ENCODE peak calls at places on chromosomes 4 and X, in seven cellular contexts. One of them, this sample, is unnamed.
A peak's percentile ranks its signal among the peaks of the same experiment; 100 is the strongest.

GRCh38 chrX:15882704-15883539 is 28.3 kb upstream of the AP1S2 start:
- DNase-seq in mesendoderm: no peak
- DNase-seq in psoas muscle: no peak
- DNase-seq in prostate gland: no peak
- DNase-seq in colonic mucosa: no peak
- DNase-seq in GM23248: peak; percentile 11
- DNase-seq in transverse colon: no peak
- DNase-seq in this sample: no peak

GRCh38 chr4:121122661-121123060 is 41.5 kb downstream of the TNIP3 start:
- DNase-seq in mesendoderm: no peak
- DNase-seq in psoas muscle: no peak
- DNase-seq in prostate gland: no peak
- DNase-seq in colonic mucosa: no peak
- DNase-seq in GM23248: no peak
- DNase-seq in transverse colon: no peak
- DNase-seq in this sample: no peak

GRCh38 chr4:98663226-98664006 is 5.0 kb upstream of the TSPAN5 start:
- DNase-seq in mesendoderm: no peak
- DNase-seq in psoas muscle: peak; percentile 13
- DNase-seq in prostate gland: no peak
- DNase-seq in colonic mucosa: no peak
- DNase-seq in GM23248: no peak
- DNase-seq in transverse colon: peak; percentile 21
- DNase-seq in this sample: no peak

GRCh38 chr4:163614866-163615265 is 120.4 kb downstream of the TMA16 start:
- DNase-seq in mesendoderm: no peak
- DNase-seq in psoas muscle: no peak
- DNase-seq in prostate gland: no peak
- DNase-seq in colonic mucosa: no peak
- DNase-seq in GM23248: no peak
- DNase-seq in transverse colon: no peak
- DNase-seq in this sample: no peak

GRCh38 chr4:145248502-145248901 is 68.1 kb upstream of the OTUD4 start:
- DNase-seq in mesendoderm: no peak
- DNase-seq in psoas muscle: no peak
- DNase-seq in prostate gland: no peak
- DNase-seq in colonic mucosa: no peak
- DNase-seq in GM23248: no peak
- DNase-seq in transverse colon: no peak
- DNase-seq in this sample: no peak

GRCh38 chr4:155526452-155527169 is 140.0 kb upstream of the GUCY1A1 start:
- DNase-seq in mesendoderm: no peak
- DNase-seq in psoas muscle: no peak
- DNase-seq in prostate gland: no peak
- DNase-seq in colonic mucosa: no peak
- DNase-seq in GM23248: no peak
- DNase-seq in transverse colon: no peak
- DNase-seq in this sample: no peak

GRCh38 chr4:5206391-5206790 is 155.1 kb downstream of the STK32B start:
- DNase-seq in mesendoderm: no peak
- DNase-seq in psoas muscle: peak; percentile 48
- DNase-seq in prostate gland: no peak
- DNase-seq in colonic mucosa: peak; percentile 21
- DNase-seq in GM23248: peak; percentile 91
- DNase-seq in transverse colon: no peak
- DNase-seq in this sample: no peak

GRCh38 chrX:71859637-71860036 is 51.0 kb upstream of the NHSL2 start:
- DNase-seq in mesendoderm: peak; percentile 51
- DNase-seq in psoas muscle: no peak
- DNase-seq in prostate gland: no peak
- DNase-seq in colonic mucosa: no peak
- DNase-seq in GM23248: peak; percentile 59
- DNase-seq in transverse colon: no peak
- DNase-seq in this sample: peak; percentile 44

GRCh38 chrX:154918060-154918483 is 31.9 kb downstream of the F8A1 start:
- DNase-seq in mesendoderm: peak; percentile 88
- DNase-seq in psoas muscle: peak; percentile 19
- DNase-seq in prostate gland: peak; percentile 13
- DNase-seq in colonic mucosa: peak; percentile 48
- DNase-seq in GM23248: peak; percentile 75
- DNase-seq in transverse colon: peak; percentile 34
- DNase-seq in this sample: peak; percentile 42

GRCh38 chr4:114180481-114180880 is 201.0 kb upstream of the ARSJ start:
- DNase-seq in mesendoderm: peak; percentile 87
- DNase-seq in psoas muscle: no peak
- DNase-seq in prostate gland: peak; percentile 16
- DNase-seq in colonic mucosa: peak; percentile 32
- DNase-seq in GM23248: peak; percentile 83
- DNase-seq in transverse colon: no peak
- DNase-seq in this sample: peak; percentile 46

GRCh38 chr4:169098969-169099685 is 89.1 kb upstream of the CBR4 start:
- DNase-seq in mesendoderm: no peak
- DNase-seq in psoas muscle: no peak
- DNase-seq in prostate gland: no peak
- DNase-seq in colonic mucosa: no peak
- DNase-seq in GM23248: no peak
- DNase-seq in transverse colon: no peak
- DNase-seq in this sample: no peak

GRCh38 chr4:169100656-169101055 is 90.6 kb upstream of the CBR4 start:
- DNase-seq in mesendoderm: peak; percentile 76
- DNase-seq in psoas muscle: no peak
- DNase-seq in prostate gland: no peak
- DNase-seq in colonic mucosa: no peak
- DNase-seq in GM23248: no peak
- DNase-seq in transverse colon: no peak
- DNase-seq in this sample: no peak

GRCh38 chr4:169102011-169102410 is 92.0 kb upstream of the CBR4 start:
- DNase-seq in mesendoderm: no peak
- DNase-seq in psoas muscle: no peak
- DNase-seq in prostate gland: no peak
- DNase-seq in colonic mucosa: no peak
- DNase-seq in GM23248: peak; percentile 59
- DNase-seq in transverse colon: no peak
- DNase-seq in this sample: no peak

GRCh38 chr4:169098054-169098896 is 88.2 kb upstream of the CBR4 start:
- DNase-seq in mesendoderm: no peak
- DNase-seq in psoas muscle: no peak
- DNase-seq in prostate gland: no peak
- DNase-seq in colonic mucosa: no peak
- DNase-seq in GM23248: peak; percentile 36
- DNase-seq in transverse colon: no peak
- DNase-seq in this sample: no peak

GRCh38 chr4:169099775-169100180 is 89.7 kb upstream of the CBR4 start:
- DNase-seq in mesendoderm: no peak
- DNase-seq in psoas muscle: no peak
- DNase-seq in prostate gland: no peak
- DNase-seq in colonic mucosa: no peak
- DNase-seq in GM23248: peak; percentile 76
- DNase-seq in transverse colon: no peak
- DNase-seq in this sample: no peak
- H3K36me3 ChIP-seq in mesendoderm: peaks cover 3% of the 10 kb centered on the region
- H3K36me3 ChIP-seq in psoas muscle: peaks cover 4% of the 10 kb centered on the region
- H3K36me3 ChIP-seq in prostate gland: no peaks in the 10 kb centered on the region
- H3K36me3 ChIP-seq in colonic mucosa: no peaks in the 10 kb centered on the region
- H3K36me3 ChIP-seq in GM23248: peaks cover 69% of the 10 kb centered on the region
- H3K36me3 ChIP-seq in transverse colon: peaks cover 19% of the 10 kb centered on the region
- H3K36me3 ChIP-seq in this sample: peaks cover 12% of the 10 kb centered on the region

DNA sequence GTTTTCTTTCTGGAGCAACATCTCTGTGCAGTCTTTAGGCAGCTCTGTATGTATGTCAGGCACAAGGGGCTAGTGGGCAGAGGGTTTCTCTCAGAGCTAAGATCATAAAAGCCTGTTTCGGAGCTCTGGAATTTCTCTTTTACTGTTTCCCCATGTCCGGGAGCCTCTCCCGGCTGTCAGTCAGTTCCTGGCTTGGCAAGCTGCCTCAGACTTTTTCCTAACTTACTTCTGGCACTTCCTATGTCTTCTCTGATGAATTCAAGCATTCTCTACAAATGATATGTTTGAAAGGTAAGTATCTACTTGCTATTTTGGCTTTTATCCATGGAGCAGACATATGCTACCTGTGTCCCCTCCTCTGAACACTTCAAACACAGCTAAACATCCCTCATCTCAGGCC is 129.3 kb upstream of the PGRMC2 start:
- DNase-seq in mesendoderm: no peak
- DNase-seq in psoas muscle: no peak
- DNase-seq in prostate gland: no peak
- DNase-seq in colonic mucosa: no peak
- DNase-seq in GM23248: no peak
- DNase-seq in transverse colon: no peak
- DNase-seq in this sample: no peak
- H3K27me3 ChIP-seq in mesendoderm: no peaks in the 10 kb centered on the region
- H3K27me3 ChIP-seq in psoas muscle: no peaks in the 10 kb centered on the region
- H3K27me3 ChIP-seq in prostate gland: no peaks in the 10 kb centered on the region
- H3K27me3 ChIP-seq in colonic mucosa: no peaks in the 10 kb centered on the region
- H3K27me3 ChIP-seq in GM23248: no peaks in the 10 kb centered on the region
- H3K27me3 ChIP-seq in transverse colon: no peaks in the 10 kb centered on the region
- H3K27me3 ChIP-seq in this sample: no peaks in the 10 kb centered on the region

GRCh38 chr4:77921701-77922100 is 59.1 kb downstream of the MRPL1 start:
- DNase-seq in mesendoderm: no peak
- DNase-seq in psoas muscle: no peak
- DNase-seq in prostate gland: no peak
- DNase-seq in colonic mucosa: no peak
- DNase-seq in GM23248: peak; percentile 92
- DNase-seq in transverse colon: no peak
- DNase-seq in this sample: no peak
- H3K27ac ChIP-seq in mesendoderm: no peak overlapping the region
- H3K27ac ChIP-seq in psoas muscle: peak overlapping the region; percentile 56
- H3K27ac ChIP-seq in prostate gland: peak overlapping the region; percentile 15
- H3K27ac ChIP-seq in colonic mucosa: no peak overlapping the region
- H3K27ac ChIP-seq in GM23248: peak overlapping the region; percentile 79
- H3K27ac ChIP-seq in transverse colon: no peak overlapping the region
- H3K27ac ChIP-seq in this sample: no peak overlapping the region

DNA sequence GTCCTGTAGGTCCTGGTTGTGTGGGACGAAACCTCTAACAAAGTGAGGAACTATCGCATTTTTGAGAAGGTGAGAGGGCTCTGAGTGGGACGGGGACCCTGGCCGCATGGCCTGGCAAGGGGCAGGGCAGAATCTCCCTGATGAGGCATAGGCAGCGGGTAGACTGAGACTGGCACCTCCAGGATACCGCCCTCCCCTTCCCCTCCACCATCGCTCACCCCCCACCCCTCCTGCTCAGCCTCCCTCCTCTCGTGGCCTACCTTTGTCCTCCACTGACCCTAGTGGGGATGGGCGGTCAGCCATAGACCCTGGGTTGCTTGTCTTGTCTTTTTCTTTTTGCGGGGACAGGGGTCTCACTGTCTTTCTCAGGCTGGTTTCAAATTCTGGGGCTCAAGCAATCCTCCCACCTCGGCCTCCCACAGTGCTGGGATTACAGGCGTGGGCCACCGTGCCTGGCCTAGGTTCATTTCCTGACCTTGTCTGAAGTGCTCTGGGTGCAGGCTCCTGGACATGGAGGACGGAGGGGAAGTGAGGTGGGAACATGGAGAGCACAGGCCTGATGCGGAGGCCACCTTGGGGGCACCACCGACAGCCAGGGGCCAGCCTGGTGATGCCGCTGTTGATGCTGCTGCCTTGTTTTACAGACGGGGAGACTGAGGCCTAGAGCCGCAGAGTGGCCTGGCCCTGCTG is 10.5 kb upstream of the ADD1 start:
- DNase-seq in mesendoderm: no peak
- DNase-seq in psoas muscle: no peak
- DNase-seq in prostate gland: no peak
- DNase-seq in colonic mucosa: no peak
- DNase-seq in GM23248: no peak
- DNase-seq in transverse colon: peak; percentile 5
- DNase-seq in this sample: no peak
- H3K36me3 ChIP-seq in mesendoderm: peaks cover 11% of the 10 kb centered on the region
- H3K36me3 ChIP-seq in psoas muscle: no peaks in the 10 kb centered on the region
- H3K36me3 ChIP-seq in prostate gland: no peaks in the 10 kb centered on the region
- H3K36me3 ChIP-seq in colonic mucosa: peaks cover 12% of the 10 kb centered on the region
- H3K36me3 ChIP-seq in GM23248: no peaks in the 10 kb centered on the region
- H3K36me3 ChIP-seq in transverse colon: no peaks in the 10 kb centered on the region
- H3K36me3 ChIP-seq in this sample: peaks cover 9% of the 10 kb centered on the region

GRCh38 chr4:13539721-13540445 is 4.4 kb downstream of the NKX3-2 start:
- DNase-seq in mesendoderm: no peak
- DNase-seq in psoas muscle: no peak
- DNase-seq in prostate gland: no peak
- DNase-seq in colonic mucosa: no peak
- DNase-seq in GM23248: no peak
- DNase-seq in transverse colon: no peak
- DNase-seq in this sample: no peak

GRCh38 chr4:13541720-13542576 is 2.4 kb downstream of the NKX3-2 start:
- DNase-seq in mesendoderm: peak; percentile 87
- DNase-seq in psoas muscle: no peak
- DNase-seq in prostate gland: peak; percentile 49
- DNase-seq in colonic mucosa: peak; percentile 62
- DNase-seq in GM23248: no peak
- DNase-seq in transverse colon: peak; percentile 43
- DNase-seq in this sample: peak; percentile 28

GRCh38 chr4:13541176-13541604 is 3.1 kb downstream of the NKX3-2 start:
- DNase-seq in mesendoderm: no peak
- DNase-seq in psoas muscle: no peak
- DNase-seq in prostate gland: no peak
- DNase-seq in colonic mucosa: no peak
- DNase-seq in GM23248: no peak
- DNase-seq in transverse colon: no peak
- DNase-seq in this sample: no peak

GRCh38 chr4:13539047-13539720 is 5.1 kb downstream of the NKX3-2 start:
- DNase-seq in mesendoderm: no peak
- DNase-seq in psoas muscle: no peak
- DNase-seq in prostate gland: no peak
- DNase-seq in colonic mucosa: no peak
- DNase-seq in GM23248: peak; percentile 45
- DNase-seq in transverse colon: no peak
- DNase-seq in this sample: no peak

GRCh38 chr4:13540446-13541175 is 3.7 kb downstream of the NKX3-2 start:
- DNase-seq in mesendoderm: no peak
- DNase-seq in psoas muscle: no peak
- DNase-seq in prostate gland: no peak
- DNase-seq in colonic mucosa: no peak
- DNase-seq in GM23248: no peak
- DNase-seq in transverse colon: no peak
- DNase-seq in this sample: no peak
- H3K27me3 ChIP-seq in mesendoderm: peaks cover 81% of the 10 kb centered on the region
- H3K27me3 ChIP-seq in psoas muscle: peaks cover 70% of the 10 kb centered on the region
- H3K27me3 ChIP-seq in prostate gland: peaks cover 66% of the 10 kb centered on the region
- H3K27me3 ChIP-seq in colonic mucosa: peaks cover 82% of the 10 kb centered on the region
- H3K27me3 ChIP-seq in GM23248: peaks cover 74% of the 10 kb centered on the region
- H3K27me3 ChIP-seq in transverse colon: peaks cover 100% of the 10 kb centered on the region
- H3K27me3 ChIP-seq in this sample: peaks cover 11% of the 10 kb centered on the region

This sample was measured in lung.